ENCODE peak calls at places on chromosomes 4 and X, in six cellular contexts. One of them, this sample, is unnamed.

GRCh38 chrX:39158801-39159657 is 357.8 kb downstream of the MID1IP1 start:
- DNase-seq in left ventricle myocardium inferior: no peak
- DNase-seq in SK-N-SH: peak; percentile 59
- DNase-seq in OCI-LY7: no peak
- DNase-seq in right atrium auricular region: peak; percentile 11
- DNase-seq in IMR-90: peak; percentile 11
- DNase-seq in this sample: no peak

GRCh38 chr4:16001484-16001858 is 38.5 kb upstream of the FGFBP2 start:
- DNase-seq in left ventricle myocardium inferior: peak; percentile 33
- DNase-seq in SK-N-SH: peak; percentile 76
- DNase-seq in OCI-LY7: peak; percentile 75
- DNase-seq in right atrium auricular region: peak; percentile 77
- DNase-seq in IMR-90: peak; percentile 72
- DNase-seq in this sample: peak; percentile 75

GRCh38 chr4:121070274-121070673 is 2.1 kb downstream of the NDNF start:
- DNase-seq in left ventricle myocardium inferior: no peak
- DNase-seq in SK-N-SH: no peak
- DNase-seq in OCI-LY7: no peak
- DNase-seq in right atrium auricular region: no peak
- DNase-seq in IMR-90: no peak
- DNase-seq in this sample: no peak

GRCh38 chr4:138650917-138651564 is 364.5 kb upstream of the NOCT start:
- DNase-seq in left ventricle myocardium inferior: no peak
- DNase-seq in SK-N-SH: no peak
- DNase-seq in OCI-LY7: no peak
- DNase-seq in right atrium auricular region: no peak
- DNase-seq in IMR-90: peak; percentile 89
- DNase-seq in this sample: no peak

GRCh38 chr4:36222702-36223101 is 21.6 kb downstream of the ARAP2 start:
- DNase-seq in left ventricle myocardium inferior: no peak
- DNase-seq in SK-N-SH: no peak
- DNase-seq in OCI-LY7: no peak
- DNase-seq in right atrium auricular region: no peak
- DNase-seq in IMR-90: no peak
- DNase-seq in this sample: no peak

GRCh38 chr4:8761167-8761823 is 110.3 kb downstream of the HMX1 start:
- DNase-seq in left ventricle myocardium inferior: no peak
- DNase-seq in SK-N-SH: no peak
- DNase-seq in OCI-LY7: no peak
- DNase-seq in right atrium auricular region: no peak
- DNase-seq in IMR-90: no peak
- DNase-seq in this sample: no peak

GRCh38 chr4:66585767-66586166 is 915.5 kb upstream of the EPHA5 start:
- DNase-seq in left ventricle myocardium inferior: no peak
- DNase-seq in SK-N-SH: no peak
- DNase-seq in OCI-LY7: peak; percentile 5
- DNase-seq in right atrium auricular region: no peak
- DNase-seq in IMR-90: no peak
- DNase-seq in this sample: no peak

GRCh38 chr4:153466637-153467153 is 535 bp downstream of the TMEM131L start:
- DNase-seq in left ventricle myocardium inferior: no peak
- DNase-seq in SK-N-SH: peak; percentile 75
- DNase-seq in OCI-LY7: peak; percentile 55
- DNase-seq in right atrium auricular region: no peak
- DNase-seq in IMR-90: no peak
- DNase-seq in this sample: peak; percentile 61

GRCh38 chrX:48754124-48754667 is 7.4 kb upstream of the GLOD5 start:
- DNase-seq in left ventricle myocardium inferior: no peak
- DNase-seq in SK-N-SH: no peak
- DNase-seq in OCI-LY7: no peak
- DNase-seq in right atrium auricular region: no peak
- DNase-seq in IMR-90: no peak
- DNase-seq in this sample: no peak

GRCh38 chrX:101415180-101416130 is 7.4 kb downstream of the HNRNPH2 start:
- DNase-seq in left ventricle myocardium inferior: no peak
- DNase-seq in SK-N-SH: peak; percentile 58
- DNase-seq in OCI-LY7: peak; percentile 64
- DNase-seq in right atrium auricular region: no peak
- DNase-seq in IMR-90: peak; percentile 84
- DNase-seq in this sample: peak; percentile 53

GRCh38 chr4:169282429-169283113 is 11.8 kb upstream of the SH3RF1 start:
- DNase-seq in left ventricle myocardium inferior: no peak
- DNase-seq in SK-N-SH: no peak
- DNase-seq in OCI-LY7: no peak
- DNase-seq in right atrium auricular region: no peak
- DNase-seq in IMR-90: peak; percentile 78
- DNase-seq in this sample: no peak

GRCh38 chr4:119746951-119747350 is 118.3 kb upstream of the PDE5A start:
- DNase-seq in left ventricle myocardium inferior: no peak
- DNase-seq in SK-N-SH: no peak
- DNase-seq in OCI-LY7: no peak
- DNase-seq in right atrium auricular region: no peak
- DNase-seq in IMR-90: peak; percentile 53
- DNase-seq in this sample: no peak

GRCh38 chrX:123424546-123424945 is 240.5 kb downstream of the GRIA3 start:
- DNase-seq in left ventricle myocardium inferior: no peak
- DNase-seq in SK-N-SH: no peak
- DNase-seq in OCI-LY7: no peak
- DNase-seq in right atrium auricular region: no peak
- DNase-seq in IMR-90: peak; percentile 27
- DNase-seq in this sample: no peak

GRCh38 chr4:139969635-139970266 is 184.2 kb downstream of the MAML3 start:
- DNase-seq in left ventricle myocardium inferior: no peak
- DNase-seq in SK-N-SH: no peak
- DNase-seq in OCI-LY7: no peak
- DNase-seq in right atrium auricular region: no peak
- DNase-seq in IMR-90: no peak
- DNase-seq in this sample: no peak

GRCh38 chr4:94827481-94828110 is 69.8 kb downstream of the BMPR1B start:
- DNase-seq in left ventricle myocardium inferior: no peak
- DNase-seq in SK-N-SH: no peak
- DNase-seq in OCI-LY7: no peak
- DNase-seq in right atrium auricular region: no peak
- DNase-seq in IMR-90: peak; percentile 92
- DNase-seq in this sample: no peak

GRCh38 chr4:132195181-132195580 is 953.9 kb upstream of the PCDH10 start:
- DNase-seq in left ventricle myocardium inferior: no peak
- DNase-seq in SK-N-SH: no peak
- DNase-seq in OCI-LY7: no peak
- DNase-seq in right atrium auricular region: no peak
- DNase-seq in IMR-90: peak; percentile 65
- DNase-seq in this sample: no peak

GRCh38 chrX:19889582-19890342 is 2.4 kb upstream of the SH3KBP1 start:
- DNase-seq in left ventricle myocardium inferior: no peak
- DNase-seq in SK-N-SH: no peak
- DNase-seq in OCI-LY7: no peak
- DNase-seq in right atrium auricular region: no peak
- DNase-seq in IMR-90: peak; percentile 83
- DNase-seq in this sample: no peak

GRCh38 chrX:105101378-105101777 is 119.1 kb downstream of the TEX13A start:
- DNase-seq in left ventricle myocardium inferior: no peak
- DNase-seq in SK-N-SH: no peak
- DNase-seq in OCI-LY7: no peak
- DNase-seq in right atrium auricular region: no peak
- DNase-seq in IMR-90: no peak
- DNase-seq in this sample: no peak

GRCh38 chrX:103215768-103216085 is 819 bp downstream of the BEX4 start:
- DNase-seq in left ventricle myocardium inferior: no peak
- DNase-seq in SK-N-SH: peak; percentile 80
- DNase-seq in OCI-LY7: no peak
- DNase-seq in right atrium auricular region: no peak
- DNase-seq in IMR-90: no peak
- DNase-seq in this sample: no peak

GRCh38 chr4:89434364-89434988 is 126.9 kb upstream of the GPRIN3 start:
- DNase-seq in left ventricle myocardium inferior: no peak
- DNase-seq in SK-N-SH: peak; percentile 34
- DNase-seq in OCI-LY7: peak; percentile 64
- DNase-seq in right atrium auricular region: no peak
- DNase-seq in IMR-90: peak; percentile 35
- DNase-seq in this sample: no peak

GRCh38 chr4:94575652-94576051 is 123.9 kb downstream of the PDLIM5 start:
- DNase-seq in left ventricle myocardium inferior: no peak
- DNase-seq in SK-N-SH: no peak
- DNase-seq in OCI-LY7: no peak
- DNase-seq in right atrium auricular region: no peak
- DNase-seq in IMR-90: no peak
- DNase-seq in this sample: no peak

GRCh38 chr4:165765053-165765452 is 108.0 kb upstream of the TLL1 start:
- DNase-seq in left ventricle myocardium inferior: no peak
- DNase-seq in SK-N-SH: no peak
- DNase-seq in OCI-LY7: no peak
- DNase-seq in right atrium auricular region: no peak
- DNase-seq in IMR-90: no peak
- DNase-seq in this sample: no peak

GRCh38 chr4:77347341-77347740 is 190.3 kb downstream of the CCNG2 start:
- DNase-seq in left ventricle myocardium inferior: no peak
- DNase-seq in SK-N-SH: no peak
- DNase-seq in OCI-LY7: no peak
- DNase-seq in right atrium auricular region: no peak
- DNase-seq in IMR-90: no peak
- DNase-seq in this sample: no peak

GRCh38 chr4:1716065-1716945 is 4.2 kb upstream of the SLBP start:
- DNase-seq in left ventricle myocardium inferior: no peak
- DNase-seq in SK-N-SH: peak; percentile 33
- DNase-seq in OCI-LY7: no peak
- DNase-seq in right atrium auricular region: no peak
- DNase-seq in IMR-90: no peak
- DNase-seq in this sample: no peak

GRCh38 chrX:68833855-68834331 is 5.1 kb downstream of the EFNB1 start:
- DNase-seq in left ventricle myocardium inferior: no peak
- DNase-seq in SK-N-SH: no peak
- DNase-seq in OCI-LY7: peak; percentile 21
- DNase-seq in right atrium auricular region: peak; percentile 38
- DNase-seq in IMR-90: no peak
- DNase-seq in this sample: no peak

DNA sequence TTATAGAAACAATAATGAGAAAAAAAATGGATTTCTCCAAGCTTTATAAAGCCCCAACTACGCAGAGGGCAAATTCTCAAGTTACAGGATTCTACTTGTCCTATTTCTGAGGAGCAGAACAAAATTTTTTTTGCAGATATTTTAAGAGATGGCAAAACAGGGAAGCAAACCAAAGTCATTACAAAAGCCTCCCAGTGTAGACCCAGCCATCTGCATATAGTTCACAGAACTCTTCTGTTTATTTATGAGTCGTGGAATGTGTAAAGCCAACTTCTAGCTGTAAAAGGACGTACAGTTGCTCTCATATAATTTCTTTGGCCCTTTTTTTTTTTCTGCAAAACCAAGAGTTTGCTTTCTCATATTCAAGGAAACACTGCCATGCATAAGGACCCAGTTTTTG is 120.4 kb downstream of the PCDH7 start:
- DNase-seq in left ventricle myocardium inferior: no peak
- DNase-seq in SK-N-SH: no peak
- DNase-seq in OCI-LY7: no peak
- DNase-seq in right atrium auricular region: no peak
- DNase-seq in IMR-90: peak; percentile 59
- DNase-seq in this sample: no peak
- H3K27ac ChIP-seq in left ventricle myocardium inferior: no peak overlapping the region
- H3K27ac ChIP-seq in SK-N-SH: no peak overlapping the region
- H3K27ac ChIP-seq in OCI-LY7: no peak overlapping the region
- H3K27ac ChIP-seq in right atrium auricular region: no peak overlapping the region
- H3K27ac ChIP-seq in IMR-90: no peak overlapping the region
- H3K27ac ChIP-seq in this sample: no peak overlapping the region

GRCh38 chr4:41215155-41215554 is 813 bp upstream of the APBB2 start:
- DNase-seq in left ventricle myocardium inferior: no peak
- DNase-seq in SK-N-SH: peak; percentile 13
- DNase-seq in OCI-LY7: no peak
- DNase-seq in right atrium auricular region: no peak
- DNase-seq in IMR-90: no peak
- DNase-seq in this sample: no peak
- H3K4me3 ChIP-seq in left ventricle myocardium inferior: peak overlapping the region; percentile 99
- H3K4me3 ChIP-seq in SK-N-SH: no peak overlapping the region
- H3K4me3 ChIP-seq in OCI-LY7: peak overlapping the region; percentile 90
- H3K4me3 ChIP-seq in right atrium auricular region: no peak overlapping the region
- H3K4me3 ChIP-seq in IMR-90: no peak overlapping the region
- H3K4me3 ChIP-seq in this sample: no peak overlapping the region

DNA sequence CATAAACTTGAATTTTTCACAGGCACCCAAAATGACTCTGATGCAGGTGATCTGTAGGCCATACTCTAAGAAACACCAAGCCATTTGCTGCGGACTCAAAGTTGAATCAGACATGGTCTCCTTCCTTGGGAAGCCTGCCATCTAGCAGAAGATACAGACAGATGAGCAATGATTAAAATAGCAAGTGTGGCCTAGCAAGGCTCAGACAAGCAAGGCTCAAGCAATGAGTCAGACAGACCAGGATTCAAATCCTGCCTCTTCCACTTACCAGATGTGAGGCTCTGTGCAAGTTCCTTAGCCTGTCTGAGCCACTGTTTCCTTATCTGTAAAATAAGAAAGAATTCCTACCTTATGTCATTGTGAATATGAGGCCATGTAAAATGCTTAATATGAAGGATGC is 2.3 kb downstream of the CCDC149 start:
- DNase-seq in left ventricle myocardium inferior: no peak
- DNase-seq in SK-N-SH: no peak
- DNase-seq in OCI-LY7: no peak
- DNase-seq in right atrium auricular region: no peak
- DNase-seq in IMR-90: peak; percentile 83
- DNase-seq in this sample: no peak
- H3K9me3 ChIP-seq in left ventricle myocardium inferior: peaks cover 19% of the 10 kb centered on the region
- H3K9me3 ChIP-seq in SK-N-SH: no peaks in the 10 kb centered on the region
- H3K9me3 ChIP-seq in OCI-LY7: no peaks in the 10 kb centered on the region
- H3K9me3 ChIP-seq in right atrium auricular region: no peaks in the 10 kb centered on the region
- H3K9me3 ChIP-seq in IMR-90: no peaks in the 10 kb centered on the region
- H3K9me3 ChIP-seq in this sample: no peaks in the 10 kb centered on the region

DNA sequence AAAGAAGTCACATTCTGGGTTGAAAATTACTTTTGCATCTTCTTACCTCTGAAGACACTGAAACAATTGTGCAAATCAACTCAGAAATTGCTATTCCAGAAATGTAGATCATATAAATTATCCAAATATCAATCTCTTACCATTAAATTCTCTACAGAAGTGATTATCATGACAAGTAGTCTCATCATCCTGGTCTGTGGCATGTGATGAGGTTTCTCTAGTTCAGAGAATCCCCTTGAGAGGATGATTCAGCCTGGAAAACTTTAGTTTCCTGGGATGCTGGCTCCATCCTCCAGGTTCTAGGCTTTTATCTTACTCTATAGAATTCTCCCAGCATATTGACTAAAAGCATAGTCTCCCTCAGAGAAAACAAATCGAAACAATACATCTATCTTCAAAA is 76.2 kb upstream of the S100G start:
- DNase-seq in left ventricle myocardium inferior: no peak
- DNase-seq in SK-N-SH: no peak
- DNase-seq in OCI-LY7: no peak
- DNase-seq in right atrium auricular region: no peak
- DNase-seq in IMR-90: peak; percentile 76
- DNase-seq in this sample: no peak
- H3K27ac ChIP-seq in left ventricle myocardium inferior: no peak overlapping the region
- H3K27ac ChIP-seq in SK-N-SH: peak overlapping the region; percentile 85
- H3K27ac ChIP-seq in OCI-LY7: no peak overlapping the region
- H3K27ac ChIP-seq in right atrium auricular region: no peak overlapping the region
- H3K27ac ChIP-seq in IMR-90: no peak overlapping the region
- H3K27ac ChIP-seq in this sample: no peak overlapping the region

This sample was measured in right cardiac atrium.